ENCODE peak calls at places on chromosome 16, in ten cellular contexts. H, Y, A, F, W, N, T, E, Z and B are unnamed samples.

GRCh38 chr16:74439685-74440084 is 18.4 kb upstream of the CLEC18B start:
- DNase-seq in Y (no peak), F (no peak), H (no peak), T (no peak), W (no peak), Z (no peak), N (no peak), A (no peak), E (no peak), B (no peak)

GRCh38 chr16:53836680-53837079 is 132.7 kb downstream of the FTO start:
- DNase-seq in T (no peak), Y (no peak), Z (no peak), N (no peak), F (no peak), H (no peak), E (no peak), W (no peak), A (no peak), B (no peak)

GRCh38 chr16:15950167-15950854 is 895 bp downstream of the ABCC1 start:
- DNase-seq in N (no peak), Y (no peak), H (no peak), F (no peak), E (no peak), Z (peak), T (peak), W (peak), A (peak), B (peak)

GRCh38 chr16:2979669-2980226 is 498 bp downstream of the PKMYT1 start:
- DNase-seq in A (no peak), H (no peak), T (peak), W (no peak), Y (no peak), N (no peak), E (no peak), F (no peak), Z (no peak), B (no peak)

GRCh38 chr16:84072014-84072413 is 29.4 kb upstream of the SLC38A8 start:
- DNase-seq in T (no peak), Z (no peak), A (no peak), H (no peak), N (no peak), Y (no peak), W (no peak), E (no peak), F (no peak), B (no peak)

GRCh38 chr16:30142672-30143346 is 19.8 kb upstream of the MAPK3 start:
- DNase-seq in Z (no peak), N (no peak), A (no peak), F (no peak), W (no peak), E (no peak), H (no peak), Y (no peak), T (peak), B (no peak)

GRCh38 chr16:86982912-86983311 is 334.3 kb downstream of the C16orf95 start:
- DNase-seq in F (no peak), E (no peak), H (no peak), T (no peak), N (no peak), W (no peak), Z (no peak), A (no peak), Y (no peak), B (no peak)

GRCh38 chr16:74954763-74955162 is 30.2 kb downstream of the WDR59 start:
- DNase-seq in F (no peak), Y (no peak), W (no peak), H (peak), T (no peak), E (no peak), N (no peak), A (no peak), Z (no peak), B (no peak)